ENCODE peak calls at places on chromosomes 7 and 10, in nine cellular contexts. M is ascending aorta; N is RWPE1; S is uterus; J is CD8-positive, alpha-beta T cell; D is H9; E is HCT116; T is spleen; B is foreskin keratinocyte. Y is an unnamed sample.

GRCh38 chr10:16441106-16441850 is 4.5 kb downstream of the PTER start:
- DNase-seq in M (no peak), N (no peak), S (no peak), J (no peak), D (no peak), E (no peak), T (no peak), B (peak), Y (no peak)

GRCh38 chr7:131015131-131015954 is 281.3 kb upstream of the KLF14 start:
- DNase-seq in M (no peak), N (no peak), S (no peak), J (no peak), D (no peak), E (peak), T (no peak), B (peak), Y (no peak)

GRCh38 chr7:100764841-100765240 is 31.4 kb downstream of the ZAN start:
- DNase-seq in M (no peak), N (no peak), S (no peak), J (no peak), D (no peak), E (no peak), T (no peak), B (peak), Y (no peak)

GRCh38 chr7:150849204-150849775 is 3.0 kb upstream of the AOC1 start:
- DNase-seq in M (no peak), N (no peak), S (no peak), J (peak), D (peak), E (no peak), T (no peak), B (no peak), Y (no peak)

GRCh38 chr7:27118580-27118979 is 12.0 kb downstream of the HOXA4 start:
- DNase-seq in M (no peak), N (no peak), S (no peak), J (no peak), D (no peak), E (no peak), T (no peak), B (no peak), Y (no peak)

GRCh38 chr10:91104185-91105041 is 116.0 kb upstream of the PCGF5 start:
- DNase-seq in M (no peak), N (no peak), S (no peak), J (no peak), D (no peak), E (no peak), T (no peak), B (no peak), Y (no peak)

GRCh38 chr7:47314248-47314647 is 267.7 kb downstream of the TNS3 start:
- DNase-seq in M (no peak), N (no peak), S (no peak), J (no peak), D (no peak), E (no peak), T (no peak), B (no peak), Y (no peak)

GRCh38 chr10:68271104-68271882 is 39.4 kb upstream of the ATOH7 start:
- DNase-seq in M (no peak), N (no peak), S (no peak), J (no peak), D (no peak), E (no peak), T (no peak), B (no peak), Y (no peak)

GRCh38 chr7:116215550-116215949 is 5.2 kb downstream of the TES start:
- DNase-seq in M (no peak), N (no peak), S (no peak), J (no peak), D (no peak), E (no peak), T (no peak), B (no peak), Y (no peak)

GRCh38 chr7:6556196-6556595 is 4.9 kb upstream of the GRID2IP start:
- DNase-seq in M (no peak), N (no peak), S (no peak), J (no peak), D (peak), E (no peak), T (no peak), B (no peak), Y (no peak)

GRCh38 chr10:104910712-104911111 is 269.6 kb downstream of the SORCS3 start:
- DNase-seq in M (no peak), N (no peak), S (no peak), J (no peak), D (no peak), E (no peak), T (no peak), B (no peak), Y (no peak)

GRCh38 chr7:66847879-66848810 is 72.9 kb upstream of the TMEM248 start:
- DNase-seq in M (peak), N (peak), S (no peak), J (no peak), D (peak), E (no peak), T (no peak), B (peak), Y (no peak)

GRCh38 chr7:70975816-70976215 is 156.1 kb upstream of the GALNT17 start:
- DNase-seq in M (no peak), N (no peak), S (no peak), J (no peak), D (no peak), E (no peak), T (no peak), B (no peak), Y (no peak)

GRCh38 chr10:49235392-49235791 is 47.2 kb upstream of the TMEM273 start:
- DNase-seq in M (no peak), N (no peak), S (no peak), J (no peak), D (no peak), E (no peak), T (no peak), B (no peak), Y (no peak)

GRCh38 chr10:44980309-44981171 is 1.9 kb upstream of the DEPP1 start:
- DNase-seq in M (no peak), N (no peak), S (no peak), J (no peak), D (no peak), E (no peak), T (peak), B (peak), Y (no peak)

GRCh38 chr10:44689368-44689767 is 221.8 kb upstream of the TMEM72 start:
- DNase-seq in M (no peak), N (no peak), S (no peak), J (no peak), D (peak), E (no peak), T (no peak), B (no peak), Y (no peak)

GRCh38 chr10:94358480-94358879 is 4.3 kb downstream of the NOC3L start:
- DNase-seq in M (no peak), N (peak), S (no peak), J (no peak), D (no peak), E (peak), T (no peak), B (peak), Y (no peak)

GRCh38 chr7:122995600-122995999 is at the start of gene TAS2R16:
- DNase-seq in M (no peak), N (no peak), S (no peak), J (no peak), D (no peak), E (no peak), T (no peak), B (no peak), Y (no peak)

GRCh38 chr7:32921896-32922295 is 30.3 kb upstream of the KBTBD2 start:
- DNase-seq in M (no peak), N (no peak), S (no peak), J (no peak), D (no peak), E (no peak), T (no peak), B (no peak), Y (no peak)

GRCh38 chr10:95601116-95601719 is 40.0 kb upstream of the SORBS1 start:
- DNase-seq in M (peak), N (peak), S (peak), J (peak), D (peak), E (peak), T (no peak), B (peak), Y (peak)

GRCh38 chr10:95628786-95629185 is 27.7 kb downstream of the ALDH18A1 start:
- DNase-seq in M (no peak), N (peak), S (no peak), J (no peak), D (no peak), E (no peak), T (no peak), B (peak), Y (no peak)

GRCh38 chr7:14233026-14233897 is 243.8 kb upstream of the ETV1 start:
- DNase-seq in M (no peak), N (peak), S (no peak), J (no peak), D (no peak), E (no peak), T (no peak), B (peak), Y (no peak)

GRCh38 chr7:131051304-131051703 is 276.4 kb upstream of the MKLN1 start:
- DNase-seq in M (no peak), N (no peak), S (no peak), J (no peak), D (no peak), E (no peak), T (no peak), B (no peak), Y (no peak)

GRCh38 chr10:130392031-130392430 is 255.8 kb downstream of the GLRX3 start:
- DNase-seq in M (peak), N (no peak), S (no peak), J (no peak), D (peak), E (no peak), T (no peak), B (no peak), Y (no peak)

GRCh38 chr7:542935-543789 is 23.5 kb upstream of the PDGFA start:
- DNase-seq in M (peak), N (peak), S (peak), J (no peak), D (no peak), E (no peak), T (no peak), B (peak), Y (no peak)

GRCh38 chr10:120209124-120209523 is 247.9 kb upstream of the PLPP4 start:
- DNase-seq in M (no peak), N (no peak), S (no peak), J (no peak), D (no peak), E (no peak), T (no peak), B (no peak), Y (no peak)

GRCh38 chr7:31123317-31123716 is 71.2 kb downstream of the ADCYAP1R1 start:
- DNase-seq in M (peak), N (no peak), S (no peak), J (peak), D (peak), E (no peak), T (no peak), B (no peak), Y (no peak)

GRCh38 chr10:77879710-77880109 is 46.8 kb downstream of the DLG5 start:
- DNase-seq in M (no peak), N (no peak), S (no peak), J (no peak), D (no peak), E (no peak), T (no peak), B (no peak), Y (no peak)

DNA sequence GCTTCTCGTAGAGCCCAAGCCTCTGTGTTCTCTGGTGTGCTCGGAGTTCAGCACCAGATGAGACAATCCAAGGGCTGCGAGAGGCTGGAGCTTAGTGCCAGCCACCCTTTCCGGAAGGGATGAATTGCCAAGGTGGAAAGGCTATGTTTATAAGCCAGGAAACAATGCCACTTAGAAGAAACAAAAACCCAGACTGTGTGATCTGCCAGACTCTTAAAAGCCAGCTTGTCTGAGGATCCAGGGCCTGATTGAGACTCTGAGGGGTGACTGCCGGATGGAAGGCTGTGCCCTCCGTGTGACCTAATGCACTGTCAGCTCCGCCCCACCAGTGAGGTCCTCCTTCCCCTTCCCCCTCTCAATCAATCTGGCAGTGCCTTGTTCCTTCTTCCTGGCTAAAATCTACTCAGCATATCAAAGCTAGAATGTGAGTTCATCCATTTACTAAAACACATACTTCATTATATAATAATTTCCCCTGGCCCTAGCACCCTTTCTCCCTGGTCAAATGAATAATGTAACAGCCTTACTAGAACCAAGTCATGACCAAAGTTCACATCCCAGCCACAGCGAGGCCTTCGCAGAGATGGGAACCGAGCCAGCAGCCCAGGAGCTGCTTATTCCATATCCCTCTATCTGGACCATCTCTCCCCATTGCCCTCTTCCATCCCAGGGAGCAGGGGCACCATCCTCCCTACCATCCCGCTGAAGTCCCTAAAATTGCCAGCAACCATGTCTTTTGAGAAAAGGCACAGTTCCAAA is 25.5 kb downstream of the FAM107B start:
- DNase-seq in M (no peak), N (no peak), S (no peak), J (no peak), D (no peak), E (no peak), T (peak), B (no peak), Y (no peak)
- H3K27ac ChIP-seq in M (peak), N (no peak), S (peak), J (no peak), D (no peak), E (no peak), T (peak), B (no peak), Y (no peak)

GRCh38 chr10:80160361-80161128 is 28.0 kb downstream of the PLAC9 start:
- DNase-seq in M (no peak), N (no peak), S (no peak), J (no peak), D (no peak), E (no peak), T (no peak), B (no peak), Y (no peak)
- H3K27ac ChIP-seq in M (peak), N (no peak), S (peak), J (no peak), D (no peak), E (peak), T (no peak), B (no peak), Y (no peak)

DNA sequence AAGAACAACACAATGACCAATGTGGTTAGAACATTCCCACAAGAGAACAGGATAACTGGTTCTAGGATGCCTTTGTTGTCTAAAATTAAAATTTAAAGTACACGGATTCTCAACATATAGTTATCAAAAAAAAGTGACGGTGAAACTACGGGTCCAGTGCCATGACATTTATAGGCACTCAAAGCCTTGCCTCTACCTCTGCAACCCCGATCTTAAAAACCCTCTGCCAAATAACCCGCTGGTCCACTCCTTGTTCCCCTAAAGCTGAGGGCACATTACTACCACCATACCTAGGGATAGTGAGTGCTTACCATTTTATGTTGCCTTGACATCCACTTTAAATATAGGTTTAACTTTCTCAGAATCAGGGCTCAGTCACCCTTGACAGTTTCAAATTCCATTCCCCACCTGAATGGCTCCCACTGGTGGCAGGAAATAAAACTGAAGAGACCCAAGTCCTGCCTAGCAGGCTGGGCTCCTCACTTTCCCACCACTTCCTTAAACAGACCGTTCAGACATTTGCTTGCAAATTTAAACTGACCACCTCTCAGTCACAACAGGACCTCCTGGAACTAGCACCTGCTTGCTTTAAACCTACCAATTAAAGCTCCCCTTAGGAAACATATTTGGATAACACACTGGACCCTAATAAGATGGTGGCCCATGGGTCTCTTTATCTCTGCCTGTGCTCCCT is 169.9 kb upstream of the ASAH2 start:
- DNase-seq in M (peak), N (peak), S (no peak), J (no peak), D (peak), E (no peak), T (no peak), B (peak), Y (peak)
- H3K27ac ChIP-seq in M (no peak), N (no peak), S (no peak), J (no peak), D (no peak), E (no peak), T (peak), B (no peak), Y (peak)

GRCh38 chr10:31099664-31100063 is 68.0 kb upstream of the ZNF438 start:
- DNase-seq in M (no peak), N (peak), S (no peak), J (no peak), D (no peak), E (peak), T (no peak), B (peak), Y (no peak)
- H3K27ac ChIP-seq in M (no peak), N (no peak), S (no peak), J (no peak), D (no peak), E (peak), T (no peak), B (no peak), Y (no peak)

GRCh38 chr10:126233721-126234120 is 154.6 kb downstream of the ADAM12 start:
- DNase-seq in M (no peak), N (no peak), S (no peak), J (no peak), D (no peak), E (no peak), T (no peak), B (no peak), Y (no peak)
- H3K27ac ChIP-seq in M (no peak), N (no peak), S (no peak), J (no peak), D (no peak), E (no peak), T (no peak), B (no peak), Y (no peak)

GRCh38 chr10:69338133-69338456 is 59.8 kb downstream of the HK1 start:
- DNase-seq in M (no peak), N (no peak), S (no peak), J (no peak), D (no peak), E (no peak), T (no peak), B (no peak), Y (no peak)

GRCh38 chr10:69340695-69341094 is 62.4 kb downstream of the HK1 start:
- DNase-seq in M (no peak), N (peak), S (no peak), J (no peak), D (no peak), E (no peak), T (no peak), B (peak), Y (no peak)

GRCh38 chr10:69337312-69338132 is 59.2 kb downstream of the HK1 start:
- DNase-seq in M (no peak), N (peak), S (no peak), J (no peak), D (no peak), E (no peak), T (no peak), B (peak), Y (no peak)

GRCh38 chr10:69336952-69337311 is 58.6 kb downstream of the HK1 start:
- DNase-seq in M (no peak), N (no peak), S (no peak), J (no peak), D (no peak), E (no peak), T (no peak), B (no peak), Y (no peak)

DNA sequence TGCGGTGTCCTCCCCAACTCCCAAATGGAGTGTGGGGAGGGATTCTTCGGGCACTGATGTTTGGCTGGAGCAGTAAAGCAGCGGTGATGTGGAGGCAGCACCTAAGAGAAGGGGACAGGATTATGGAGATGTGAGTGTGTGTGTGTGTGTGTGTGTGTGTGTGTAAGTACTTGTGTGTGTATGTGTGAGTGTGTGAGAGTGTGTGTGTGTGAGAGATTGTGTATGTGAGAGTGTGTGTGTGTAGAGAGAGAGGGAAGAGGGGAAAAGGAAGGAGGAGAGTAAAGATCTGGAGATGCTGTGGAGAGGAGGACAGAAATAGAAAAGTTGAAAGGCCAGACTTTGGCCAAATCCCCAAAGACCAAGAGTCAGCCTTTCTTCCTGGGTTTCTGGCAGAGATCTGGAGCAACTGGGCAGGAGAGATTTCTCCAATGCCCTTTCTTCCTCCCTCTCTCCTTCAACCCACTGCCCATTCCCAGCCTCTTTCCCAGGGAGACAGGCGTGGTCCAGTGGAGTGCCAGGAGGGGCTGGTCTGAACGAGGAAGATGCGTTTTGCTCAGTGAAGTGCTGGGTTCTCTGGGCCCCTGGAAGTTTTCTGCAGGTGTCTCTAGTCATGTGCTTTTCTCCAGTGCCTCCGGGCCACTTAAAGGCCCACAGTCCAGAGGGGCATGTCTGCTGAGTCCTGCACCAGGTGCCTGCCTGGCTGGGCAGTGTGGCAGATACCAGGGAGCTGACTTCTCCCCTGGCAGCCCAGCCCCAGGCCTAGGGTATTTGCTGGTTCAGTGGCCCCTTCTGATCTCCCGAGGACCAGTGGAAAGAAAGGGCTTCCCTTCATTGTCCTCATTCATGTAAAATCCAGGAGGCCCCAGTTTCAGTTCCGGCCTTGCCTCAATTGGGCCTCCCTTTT is 60.5 kb downstream of the HK1 start:
- DNase-seq in M (no peak), N (no peak), S (no peak), J (no peak), D (no peak), E (no peak), T (no peak), B (peak), Y (no peak)
- H3K27ac ChIP-seq in M (peak), N (peak), S (peak), J (no peak), D (no peak), E (no peak), T (peak), B (peak), Y (peak)

DNA sequence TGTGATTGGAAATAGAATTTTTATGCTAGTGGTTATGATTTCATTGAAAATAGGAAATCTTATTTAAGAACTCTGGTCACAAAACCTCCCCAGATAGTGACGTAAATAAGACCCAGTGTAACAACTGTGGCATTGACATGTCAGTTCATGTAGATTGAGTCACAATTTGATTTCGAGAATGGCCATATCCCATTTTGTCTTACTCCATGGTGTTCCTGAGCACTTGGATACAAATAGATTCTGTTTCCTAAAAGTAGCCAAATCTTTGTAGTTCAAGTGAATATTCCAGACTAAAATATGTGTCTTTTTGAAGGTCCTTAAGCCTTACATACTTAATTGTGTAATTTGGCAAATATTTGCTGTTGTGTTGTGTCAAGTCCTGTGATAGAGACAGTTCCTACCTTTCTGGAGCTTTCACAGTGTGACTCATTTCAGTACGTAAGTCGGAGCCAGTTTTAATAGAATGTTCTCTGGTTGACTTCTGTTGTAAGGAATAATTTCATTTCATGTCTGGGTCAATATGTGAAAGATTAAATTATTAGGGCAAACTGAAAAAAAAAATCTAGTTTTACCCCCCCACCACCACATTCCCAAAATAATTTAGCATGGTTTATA is 37.1 kb upstream of the TOMM7 start:
- DNase-seq in M (no peak), N (peak), S (no peak), J (no peak), D (no peak), E (no peak), T (no peak), B (peak), Y (no peak)
- H3K27ac ChIP-seq in M (peak), N (peak), S (peak), J (no peak), D (no peak), E (peak), T (no peak), B (peak), Y (no peak)

Y was measured in substantia nigra.